ENCODE peak calls at places on chromosomes 12 and 14, in six cellular contexts. S, B, N, T, V and R are unnamed samples.

GRCh38 chr14:44700184-44700583 is 193.1 kb upstream of the FSCB start:
- DNase-seq in N (no peak), V (no peak), S (no peak), T (peak; percentile 39), B (no peak), R (peak; percentile 26)

GRCh38 chr12:94148841-94149780 is 734 bp downstream of the PLXNC1 start:
- DNase-seq in B (no peak), S (peak; percentile 29), N (peak; percentile 57), T (no peak), V (peak; percentile 27), R (no peak)

GRCh38 chr12:31233061-31233730 is 92.8 kb downstream of the SINHCAF start:
- DNase-seq in T (no peak), N (no peak), B (no peak), S (no peak), V (no peak), R (no peak)

GRCh38 chr12:113794774-113795173 is 171.4 kb downstream of the RBM19 start:
- DNase-seq in N (no peak), T (no peak), S (no peak), V (no peak), B (no peak), R (no peak)

GRCh38 chr12:104357431-104357952 is 54.0 kb downstream of the EID3 start:
- DNase-seq in N (no peak), T (no peak), B (no peak), V (no peak), S (no peak), R (no peak)

GRCh38 chr12:121111684-121112083 is 21.0 kb upstream of the P2RX7 start:
- DNase-seq in V (no peak), S (no peak), N (no peak), B (no peak), T (no peak), R (no peak)

GRCh38 chr12:18139989-18140596 is 50.1 kb upstream of the RERGL start:
- DNase-seq in V (peak; percentile 38), S (no peak), N (no peak), B (no peak), T (no peak), R (no peak)

GRCh38 chr12:45674583-45674982 is 54.9 kb upstream of the ARID2 start:
- DNase-seq in B (peak; percentile 58), T (peak; percentile 45), V (no peak), N (no peak), S (no peak), R (peak; percentile 76)

GRCh38 chr12:44193281-44193680 is 357.4 kb downstream of the TMEM117 start:
- DNase-seq in S (no peak), T (no peak), V (no peak), N (no peak), B (no peak), R (no peak)

GRCh38 chr14:90619911-90620310 is 196.3 kb downstream of the TTC7B start:
- DNase-seq in N (no peak), B (no peak), V (no peak), S (no peak), T (no peak), R (no peak)

GRCh38 chr14:100446572-100446971 is 123.4 kb downstream of the SLC25A47 start:
- DNase-seq in V (peak; percentile 29), N (peak; percentile 25), B (no peak), T (no peak), S (no peak), R (no peak)

GRCh38 chr12:54143233-54143986 is 45.4 kb downstream of the SMUG1 start:
- DNase-seq in N (no peak), B (no peak), T (no peak), V (no peak), S (no peak), R (no peak)

GRCh38 chr12:132719141-132719953 is 8.7 kb downstream of the PGAM5 start:
- DNase-seq in N (no peak), S (no peak), B (no peak), V (no peak), T (no peak), R (no peak)

GRCh38 chr14:95500772-95501401 is 15.6 kb downstream of the SYNE3 start:
- DNase-seq in T (no peak), V (no peak), N (no peak), B (no peak), S (no peak), R (peak; percentile 65)

GRCh38 chr14:67251573-67252226 is 10.5 kb downstream of the PALS1 start:
- DNase-seq in V (no peak), S (no peak), T (no peak), B (no peak), N (no peak), R (no peak)

GRCh38 chr12:56614627-56615026 is 15.5 kb downstream of the BAZ2A start:
- DNase-seq in S (no peak), B (no peak), V (no peak), N (no peak), T (no peak), R (no peak)

GRCh38 chr14:103547455-103547940 is 15.0 kb downstream of the BAG5 start:
- DNase-seq in S (no peak), N (no peak), B (no peak), T (no peak), V (no peak), R (no peak)

GRCh38 chr12:15584366-15585041 is 204.7 kb downstream of the EPS8 start:
- DNase-seq in S (no peak), B (peak; percentile 60), T (peak; percentile 3), V (peak; percentile 26), N (peak; percentile 31), R (no peak)

GRCh38 chr14:52325126-52325525 is 11.0 kb downstream of the PTGER2 start:
- DNase-seq in N (peak; percentile 53), T (no peak), B (no peak), V (no peak), S (no peak), R (no peak)

GRCh38 chr12:11705010-11705409 is 55.5 kb downstream of the ETV6 start:
- DNase-seq in B (peak; percentile 76), T (no peak), N (no peak), S (no peak), V (no peak), R (peak; percentile 77)

GRCh38 chr12:27555316-27555715 is 31.3 kb downstream of the PPFIBP1 start:
- DNase-seq in B (no peak), S (no peak), N (no peak), V (no peak), T (no peak), R (no peak)

GRCh38 chr12:124543052-124543590 is 24.3 kb downstream of the NCOR2 start:
- DNase-seq in B (no peak), T (no peak), S (no peak), N (no peak), V (peak; percentile 66), R (no peak)

GRCh38 chr14:71163842-71164500 is 256.7 kb downstream of the PCNX1 start:
- DNase-seq in B (no peak), N (no peak), T (no peak), V (no peak), S (no peak), R (no peak)

GRCh38 chr12:25152055-25152454 is 42.9 kb downstream of the DNAI7 start:
- DNase-seq in B (no peak), S (no peak), N (no peak), V (no peak), T (no peak), R (no peak)

GRCh38 chr12:109737631-109738030 is 24.0 kb downstream of the FAM222A start:
- DNase-seq in S (no peak), N (no peak), V (no peak), B (no peak), T (no peak), R (no peak)

GRCh38 chr12:7859552-7859951 is 13.2 kb downstream of the SLC2A14 start:
- DNase-seq in T (no peak), V (no peak), B (no peak), S (no peak), N (no peak), R (peak; percentile 43)

GRCh38 chr12:107748472-107748871 is 12.5 kb downstream of the PRDM4 start:
- DNase-seq in B (peak; percentile 37), V (no peak), S (no peak), T (no peak), N (no peak), R (peak; percentile 38)

GRCh38 chr12:54000105-54000773 is at the start of gene HOXC9:
- DNase-seq in B (no peak), T (no peak), V (no peak), N (no peak), S (no peak), R (no peak)

GRCh38 chr12:28032811-28033537 is 60.4 kb upstream of the PTHLH start:
- DNase-seq in T (no peak), N (no peak), S (no peak), B (no peak), V (no peak), R (no peak)

GRCh38 chr12:110533607-110534006 is 31.5 kb downstream of the RAD9B start:
- DNase-seq in V (no peak), S (no peak), B (no peak), N (no peak), T (no peak), R (peak; percentile 68)

GRCh38 chr14:88551094-88551870 is 3.5 kb downstream of the PTPN21 start:
- DNase-seq in S (peak; percentile 30), B (no peak), T (peak; percentile 78), V (no peak), N (peak; percentile 75), R (peak; percentile 63)

GRCh38 chr12:13210543-13211190 is 14.1 kb downstream of the EMP1 start:
- DNase-seq in T (no peak), S (no peak), N (no peak), V (no peak), B (no peak), R (no peak)

GRCh38 chr12:132492522-132492921 is 2.6 kb downstream of the FBRSL1 start:
- DNase-seq in N (no peak), V (no peak), T (no peak), S (peak; percentile 23), B (no peak), R (no peak)

GRCh38 chr14:100671906-100672305 is 54.8 kb upstream of the DLK1 start:
- DNase-seq in S (no peak), T (no peak), V (no peak), B (no peak), N (no peak), R (no peak)

GRCh38 chr12:132488127-132489077 is 1.5 kb upstream of the FBRSL1 start:
- DNase-seq in B (no peak), T (no peak), V (no peak), S (no peak), N (peak; percentile 31), R (no peak)

GRCh38 chr12:2893007-2893406 is 2.3 kb downstream of the TULP3 start:
- DNase-seq in V (no peak), T (peak; percentile 50), B (peak; percentile 47), N (no peak), S (no peak), R (peak; percentile 65)

GRCh38 chr14:20745571-20746358 is at the start of gene EDDM3A:
- DNase-seq in V (no peak), T (no peak), S (no peak), B (no peak), N (no peak), R (no peak)